ENCODE peak calls at places on chromosomes 13 and 19, in six cellular contexts. F is neural progenitor cell, O is LNCaP clone FGC, W is body of pancreas, Q is cardiac muscle cell, C is tibial nerve. Y is an unnamed sample.

GRCh38 chr19:3324405-3324856 is 42.0 kb upstream of the NFIC start:
- DNase-seq in W (peak), F (peak), C (peak), O (no peak), Q (peak), Y (no peak)

GRCh38 chr13:112733661-112734379 is 44.0 kb downstream of the ATP11A start:
- DNase-seq in W (no peak), Q (no peak), C (no peak), O (no peak), F (peak), Y (no peak)

GRCh38 chr13:80962855-80963254 is 621.9 kb upstream of the SPRY2 start:
- DNase-seq in Q (peak), C (no peak), W (no peak), O (no peak), F (no peak), Y (no peak)

GRCh38 chr13:55160911-55161310 is 1979.8 kb upstream of the PRR20A start:
- DNase-seq in Q (no peak), W (no peak), O (no peak), C (no peak), F (no peak), Y (no peak)

GRCh38 chr13:111494641-111495040 is 174.2 kb downstream of the TEX29 start:
- DNase-seq in C (no peak), O (no peak), Q (no peak), W (no peak), F (no peak), Y (no peak)

GRCh38 chr13:27446986-27447583 is 3.3 kb downstream of the MTIF3 start:
- DNase-seq in O (no peak), C (no peak), W (no peak), F (no peak), Q (no peak), Y (no peak)

GRCh38 chr19:41988947-41989346 is 5.1 kb downstream of the ATP1A3 start:
- DNase-seq in Q (no peak), C (no peak), O (no peak), W (no peak), F (no peak), Y (no peak)

GRCh38 chr19:46766569-46767317 is 20.5 kb upstream of the STRN4 start:
- DNase-seq in F (peak), O (no peak), W (no peak), Q (peak), C (no peak), Y (no peak)

GRCh38 chr13:96052655-96053002 is 572 bp downstream of the UGGT2 start:
- DNase-seq in O (no peak), F (no peak), Q (peak), C (no peak), W (no peak), Y (peak)

GRCh38 chr19:4977299-4978174 is 8.6 kb downstream of the KDM4B start:
- DNase-seq in O (no peak), W (no peak), C (peak), F (no peak), Q (peak), Y (peak)

GRCh38 chr13:57638147-57638890 is 6.8 kb downstream of the PCDH17 start:
- DNase-seq in O (no peak), F (no peak), C (no peak), W (no peak), Q (no peak), Y (no peak)

GRCh38 chr19:3135961-3136683 is at the start of gene GNA15:
- DNase-seq in O (no peak), F (no peak), C (no peak), Q (no peak), W (no peak), Y (no peak)

GRCh38 chr13:39676315-39676876 is 20.9 kb downstream of the COG6 start:
- DNase-seq in C (peak), W (no peak), Q (peak), O (peak), F (peak), Y (no peak)

GRCh38 chr13:39602614-39603366 is at the start of gene LHFPL6:
- DNase-seq in O (no peak), F (peak), C (peak), Q (peak), W (peak), Y (no peak)

GRCh38 chr19:11540642-11541041 is 2.0 kb downstream of the CNN1 start:
- DNase-seq in F (no peak), Q (no peak), W (no peak), O (no peak), C (no peak), Y (no peak)

GRCh38 chr13:73521291-73521626 is 462.5 kb downstream of the KLF5 start:
- DNase-seq in O (no peak), W (no peak), Q (no peak), C (no peak), F (no peak), Y (no peak)

GRCh38 chr13:32969516-32969941 is 46.7 kb upstream of the KL start:
- DNase-seq in F (no peak), O (no peak), C (peak), W (no peak), Q (peak), Y (peak)

GRCh38 chr19:7533281-7533819 is 2.2 kb upstream of the PNPLA6 start:
- DNase-seq in O (no peak), Q (peak), F (peak), C (peak), W (peak), Y (no peak)

GRCh38 chr19:30873691-30874090 is 475.5 kb downstream of the TSHZ3 start:
- DNase-seq in C (no peak), O (no peak), W (no peak), Q (no peak), F (no peak), Y (no peak)

GRCh38 chr19:40280608-40281221 is 4.4 kb downstream of the AKT2 start:
- DNase-seq in Q (no peak), O (peak), C (no peak), W (peak), F (no peak), Y (no peak)

GRCh38 chr13:27744861-27745260 is 47.4 kb upstream of the GSX1 start:
- DNase-seq in W (no peak), F (peak), Q (no peak), C (no peak), O (no peak), Y (no peak)

GRCh38 chr13:31786011-31786410 is 46.7 kb downstream of the RXFP2 start:
- DNase-seq in Q (peak), O (no peak), C (peak), F (no peak), W (no peak), Y (no peak)

GRCh38 chr19:55638864-55639359 is 1.9 kb upstream of the ZNF580 start:
- DNase-seq in W (no peak), Q (peak), F (peak), C (no peak), O (no peak), Y (no peak)

GRCh38 chr19:8196271-8196908 is 12.8 kb upstream of the CERS4 start:
- DNase-seq in W (no peak), F (peak), Q (no peak), O (no peak), C (no peak), Y (no peak)

GRCh38 chr13:102309110-102309509 is 92.7 kb downstream of the FGF14 start:
- DNase-seq in F (no peak), C (no peak), W (no peak), Q (no peak), O (no peak), Y (no peak)

GRCh38 chr19:50325310-50326100 is 3.7 kb downstream of the KCNC3 start:
- DNase-seq in C (no peak), Q (peak), O (no peak), W (peak), F (peak), Y (no peak)

GRCh38 chr19:7450243-7451223 is 38.3 kb downstream of the PEX11G start:
- DNase-seq in F (peak), O (peak), C (no peak), W (no peak), Q (peak), Y (peak)

GRCh38 chr13:76293346-76293745 is 592.9 kb downstream of the KCTD12 start:
- DNase-seq in W (no peak), Q (peak), O (no peak), C (no peak), F (no peak), Y (peak)

GRCh38 chr19:40561947-40562346 is 14.7 kb upstream of the SHKBP1 start:
- DNase-seq in W (no peak), C (no peak), O (no peak), F (no peak), Q (no peak), Y (no peak)

GRCh38 chr13:32170841-32171240 is 139.3 kb downstream of the FRY start:
- DNase-seq in W (no peak), Q (peak), C (no peak), O (no peak), F (no peak), Y (no peak)

GRCh38 chr19:15173746-15174404 is 26.9 kb downstream of the NOTCH3 start:
- DNase-seq in F (no peak), Q (peak), W (no peak), C (no peak), O (no peak), Y (no peak)

GRCh38 chr19:31491246-31491645 is 142.0 kb upstream of the TSHZ3 start:
- DNase-seq in F (no peak), W (no peak), O (no peak), C (no peak), Q (peak), Y (no peak)

GRCh38 chr19:29697523-29698261 is 17.4 kb downstream of the C19orf12 start:
- DNase-seq in W (no peak), C (no peak), O (no peak), Q (no peak), F (no peak), Y (no peak)

GRCh38 chr19:6890938-6891337 is 3.6 kb downstream of the ADGRE1 start:
- DNase-seq in W (no peak), O (no peak), Q (no peak), C (no peak), F (no peak), Y (no peak)

GRCh38 chr13:94352057-94352456 is 127.4 kb downstream of the DCT start:
- DNase-seq in Q (peak), W (no peak), O (no peak), F (no peak), C (no peak), Y (no peak)

GRCh38 chr19:5534787-5535586 is 32.8 kb downstream of the TINCR start:
- DNase-seq in O (no peak), C (no peak), Q (no peak), F (no peak), W (no peak), Y (no peak)

GRCh38 chr19:48372904-48373303 is 8.7 kb downstream of the SYNGR4 start:
- DNase-seq in C (no peak), Q (no peak), W (no peak), O (no peak), F (no peak), Y (no peak)

GRCh38 chr13:34320084-34320483 is 502.1 kb downstream of the RFC3 start:
- DNase-seq in W (no peak), F (no peak), C (no peak), Q (no peak), O (no peak), Y (no peak)

GRCh38 chr19:48945817-48946216 is 8.9 kb upstream of the BAX start:
- DNase-seq in W (no peak), C (no peak), Q (no peak), O (no peak), F (no peak), Y (no peak)

GRCh38 chr13:50512602-50513527 is 330.6 kb downstream of the DLEU7 start:
- DNase-seq in O (peak), Q (peak), W (no peak), F (peak), C (peak), Y (no peak)
- TF ChIP-seq CTCF in O (no peak), Q (no peak), W (no peak), F (peak), C (no peak), Y (no peak)

DNA sequence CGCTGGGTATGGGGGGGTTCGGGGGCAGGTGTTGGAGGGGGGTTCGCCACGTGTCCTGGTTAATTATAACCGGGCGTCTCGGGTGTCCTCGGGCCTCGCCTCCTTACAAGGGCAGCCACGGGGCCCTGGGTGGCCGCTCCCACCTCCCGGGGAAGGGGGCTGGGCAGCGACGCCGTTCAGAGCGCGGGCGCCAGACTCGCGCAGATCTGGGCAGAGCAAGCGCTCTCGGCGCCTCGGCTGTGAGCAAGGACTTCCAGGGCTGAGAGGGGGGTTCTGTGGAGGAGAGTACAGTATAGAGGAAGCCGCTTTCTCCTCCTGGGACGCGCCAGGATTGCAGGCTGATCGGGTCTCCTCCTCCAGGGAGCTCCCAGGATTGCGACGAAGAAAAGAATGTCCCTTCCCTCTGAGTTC is 1.0 kb upstream of the CKM start:
- DNase-seq in F (peak), O (no peak), C (no peak), W (no peak), Q (no peak), Y (no peak)
- H3K4me3 ChIP-seq in F (peak), O (no peak), C (no peak), W (no peak), Q (peak), Y (peak)

DNA sequence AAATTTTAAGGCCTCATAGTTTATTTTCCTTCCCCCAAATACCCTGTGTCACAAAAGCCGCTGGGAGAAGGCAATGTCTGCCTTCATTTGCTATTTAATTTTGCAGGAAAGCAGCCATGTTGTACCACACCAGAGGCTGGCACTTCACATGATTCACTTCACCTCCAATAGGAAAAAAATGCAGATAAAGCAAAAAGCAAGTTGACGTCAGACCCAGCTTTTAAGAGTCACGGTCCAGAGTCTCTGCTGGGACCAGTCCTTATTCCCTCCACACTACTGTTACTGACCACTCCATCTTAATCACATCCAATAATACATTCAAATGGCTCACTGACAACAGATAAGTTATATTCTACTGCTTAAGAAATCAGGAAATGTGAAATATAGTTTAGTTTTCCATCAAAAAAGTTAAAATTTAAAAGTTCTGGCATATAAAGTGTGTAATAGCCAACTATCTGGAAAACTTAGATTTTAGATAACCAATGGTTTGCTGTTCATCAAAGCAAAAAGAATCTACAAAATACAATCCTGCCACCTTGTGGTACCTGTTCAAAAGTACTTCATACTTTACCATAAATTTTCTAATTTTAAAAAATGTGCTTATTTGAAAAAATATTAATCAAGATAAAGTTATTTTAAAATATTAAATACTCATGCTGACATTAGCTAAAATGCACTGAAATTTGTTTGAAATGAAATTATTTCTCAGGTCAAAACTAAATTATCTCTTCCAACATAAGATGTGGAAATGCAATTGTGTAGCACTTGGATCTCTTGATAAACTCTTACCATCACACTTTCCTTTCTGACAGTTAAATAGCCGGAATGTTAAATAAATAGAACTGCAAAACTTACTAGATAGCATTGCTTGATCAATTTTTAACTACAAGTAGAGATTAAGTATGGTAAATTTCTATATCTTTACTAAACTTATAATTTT is 97.3 kb downstream of the SERP2 start:
- DNase-seq in Q (peak), W (no peak), F (peak), O (no peak), C (no peak), Y (no peak)
- TF ChIP-seq CTCF in Q (peak), W (peak), F (peak), O (peak), C (peak), Y (peak)

GRCh38 chr13:52599853-52600603 is 42.2 kb upstream of the HNRNPA1L2 start:
- DNase-seq in W (peak), C (no peak), O (no peak), F (peak), Q (peak), Y (no peak)
- H3K4me3 ChIP-seq in W (peak), C (peak), O (no peak), F (peak), Q (peak), Y (peak)

GRCh38 chr13:69565334-69565733 is 542.3 kb upstream of the ATXN8OS start:
- DNase-seq in C (no peak), F (peak), W (no peak), Q (peak), O (no peak), Y (no peak)
- TF ChIP-seq CTCF in C (no peak), F (peak), W (no peak), Q (no peak), O (no peak), Y (no peak)

DNA sequence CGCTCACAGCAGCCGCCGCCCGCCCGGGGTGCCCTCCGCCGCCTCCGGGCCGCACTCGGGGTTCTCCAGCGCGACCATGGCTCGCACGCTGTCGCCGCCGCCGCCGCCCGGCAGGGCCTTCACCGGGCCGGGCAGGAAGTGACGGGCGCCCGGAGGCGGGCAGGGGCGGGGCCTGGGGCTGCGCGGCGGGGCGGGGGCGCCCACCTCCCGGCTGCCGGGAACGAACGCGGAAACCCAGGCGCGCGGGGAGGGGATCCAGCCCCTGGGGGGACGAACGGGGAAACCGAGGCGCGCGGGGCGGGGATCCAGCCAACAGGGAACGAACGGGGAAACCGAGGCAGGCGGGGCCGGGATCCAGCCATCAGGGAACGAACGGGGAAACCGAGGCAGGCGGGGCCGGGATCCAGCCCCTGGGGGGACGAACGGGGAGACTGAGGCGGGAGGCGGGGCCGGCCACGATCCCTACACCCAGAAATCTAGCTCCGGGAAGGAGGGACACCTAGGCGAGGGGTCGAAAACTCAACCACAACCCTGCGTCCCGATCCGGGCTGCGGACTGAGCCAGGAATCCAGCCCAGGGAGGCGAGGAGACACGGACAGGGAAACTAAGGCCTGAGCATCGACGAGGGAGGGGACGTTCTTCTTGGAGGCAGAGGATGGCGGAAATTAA is at the start of gene R3HDM4:
- DNase-seq in Q (peak), C (peak), W (peak), F (peak), O (no peak), Y (no peak)
- H3K4me3 ChIP-seq in Q (peak), C (peak), W (peak), F (peak), O (peak), Y (peak)

GRCh38 chr13:41944635-41945401 is 16.1 kb downstream of the VWA8 start:
- DNase-seq in O (peak), W (no peak), Q (no peak), F (no peak), C (no peak), Y (no peak)

GRCh38 chr13:41944229-41944628 is 16.7 kb downstream of the VWA8 start:
- DNase-seq in F (no peak), Q (peak), W (no peak), C (no peak), O (no peak), Y (no peak)

GRCh38 chr13:41941174-41941573 is 19.7 kb downstream of the VWA8 start:
- DNase-seq in F (no peak), C (no peak), W (no peak), Q (peak), O (no peak), Y (no peak)

GRCh38 chr13:41939403-41939802 is 21.5 kb downstream of the VWA8 start:
- DNase-seq in Q (no peak), C (no peak), F (no peak), O (no peak), W (no peak), Y (no peak)

GRCh38 chr13:41942462-41943094 is 18.3 kb downstream of the VWA8 start:
- DNase-seq in C (no peak), Q (peak), F (peak), O (peak), W (no peak), Y (no peak)
- TF ChIP-seq CTCF in C (no peak), Q (peak), F (peak), O (peak), W (no peak), Y (peak)

GRCh38 chr13:66689037-66689619 is 541.0 kb downstream of the PCDH9 start:
- DNase-seq in C (no peak), O (no peak), Q (peak), W (no peak), F (peak), Y (no peak)

GRCh38 chr13:66693656-66694055 is 536.5 kb downstream of the PCDH9 start:
- DNase-seq in O (no peak), Q (peak), W (no peak), C (no peak), F (no peak), Y (no peak)

GRCh38 chr13:66691149-66691548 is 539.0 kb downstream of the PCDH9 start:
- DNase-seq in O (no peak), W (no peak), F (no peak), C (no peak), Q (no peak), Y (no peak)

DNA sequence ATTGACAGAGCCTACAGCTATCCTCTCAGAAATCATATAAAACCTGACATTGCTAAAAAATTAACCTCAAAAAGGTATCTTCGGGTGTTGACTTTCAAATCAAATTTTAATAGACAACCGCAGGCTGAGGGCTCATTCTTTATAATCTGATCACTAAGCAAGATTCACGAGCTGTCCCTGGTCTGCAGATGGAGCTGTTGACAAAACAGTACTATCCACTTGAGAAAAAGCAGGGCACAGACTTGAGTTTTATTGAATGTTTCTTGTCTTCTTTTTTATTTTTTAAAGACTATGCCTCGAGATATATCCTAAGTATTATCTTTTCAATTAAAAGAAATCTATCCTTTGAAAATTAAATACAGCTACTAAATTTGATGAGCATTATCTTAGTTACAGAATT is 540.5 kb downstream of the PCDH9 start:
- DNase-seq in W (no peak), F (peak), C (no peak), O (no peak), Q (peak), Y (no peak)
- H3K4me3 ChIP-seq in W (no peak), F (no peak), C (no peak), O (no peak), Q (no peak), Y (no peak)